ENCODE peak calls at places on chromosomes 4 and X, in seven cellular contexts. H is GM12878, Z is heart left ventricle, K is astrocyte of the spinal cord, S is coronary artery, T is HCT116, R is tibial artery. E is an unnamed sample.

GRCh38 chr4:180909279-180909678 is 1333.9 kb upstream of the TENM3 start:
- DNase-seq in H (no peak), Z (no peak), K (no peak), S (no peak), T (peak; percentile 34), R (no peak), E (peak; percentile 9)

GRCh38 chrX:40072246-40072645 is 25.5 kb downstream of the BCOR start:
- DNase-seq in H (no peak), Z (no peak), K (no peak), S (no peak), T (no peak), R (no peak), E (no peak)

GRCh38 chr4:109820563-109820962 is 5.0 kb downstream of the GAR1 start:
- DNase-seq in H (no peak), Z (no peak), K (peak; percentile 9), S (no peak), T (no peak), R (no peak), E (no peak)

GRCh38 chr4:156662921-156663320 is 308.7 kb downstream of the PDGFC start:
- DNase-seq in H (no peak), Z (no peak), K (no peak), S (no peak), T (no peak), R (no peak), E (no peak)

GRCh38 chr4:98653006-98653405 is 5.4 kb downstream of the TSPAN5 start:
- DNase-seq in H (no peak), Z (no peak), K (peak; percentile 32), S (no peak), T (no peak), R (no peak), E (no peak)

GRCh38 chrX:63735882-63736281 is 49.1 kb downstream of the ARHGEF9 start:
- DNase-seq in H (no peak), Z (no peak), K (no peak), S (no peak), T (no peak), R (no peak), E (no peak)

GRCh38 chr4:145929415-145930178 is 9.0 kb downstream of the ZNF827 start:
- DNase-seq in H (no peak), Z (no peak), K (no peak), S (no peak), T (no peak), R (no peak), E (no peak)

GRCh38 chr4:113404846-113405245 is 355.4 kb downstream of the ANK2 start:
- DNase-seq in H (no peak), Z (no peak), K (no peak), S (no peak), T (no peak), R (no peak), E (no peak)

GRCh38 chrX:40152706-40153334 is 55.1 kb upstream of the BCOR start:
- DNase-seq in H (no peak), Z (peak; percentile 66), K (no peak), S (no peak), T (no peak), R (peak; percentile 85), E (peak; percentile 39)

GRCh38 chr4:106659386-106659785 is 290.8 kb upstream of the GIMD1 start:
- DNase-seq in H (no peak), Z (no peak), K (no peak), S (no peak), T (no peak), R (no peak), E (no peak)

GRCh38 chr4:135948797-135949196 is 1583.5 kb downstream of the PCDH18 start:
- DNase-seq in H (no peak), Z (no peak), K (no peak), S (no peak), T (no peak), R (no peak), E (no peak)

GRCh38 chrX:567891-568290 is 62.7 kb upstream of the SHOX start:
- DNase-seq in H (no peak), Z (no peak), K (no peak), S (no peak), T (no peak), R (no peak), E (no peak)

GRCh38 chr4:122450847-122451246 is 5.7 kb downstream of the IL2 start:
- DNase-seq in H (no peak), Z (no peak), K (peak; percentile 8), S (no peak), T (peak; percentile 73), R (no peak), E (peak; percentile 3)

GRCh38 chr4:111323496-111323895 is 700.6 kb upstream of the PITX2 start:
- DNase-seq in H (no peak), Z (no peak), K (peak; percentile 66), S (no peak), T (no peak), R (no peak), E (no peak)

GRCh38 chr4:18582841-18583240 is 561.3 kb upstream of the LCORL start:
- DNase-seq in H (no peak), Z (no peak), K (no peak), S (no peak), T (no peak), R (no peak), E (no peak)

GRCh38 chr4:153020460-153020859 is 84.3 kb downstream of the FHDC1 start:
- DNase-seq in H (no peak), Z (no peak), K (no peak), S (no peak), T (no peak), R (no peak), E (no peak)

GRCh38 chr4:111475001-111475400 is 670.3 kb upstream of the FAM241A start:
- DNase-seq in H (no peak), Z (peak; percentile 20), K (peak; percentile 37), S (no peak), T (peak; percentile 38), R (no peak), E (peak; percentile 51)

GRCh38 chr4:82519776-82520175 is 42.0 kb downstream of the TMEM150C start:
- DNase-seq in H (no peak), Z (no peak), K (peak; percentile 15), S (no peak), T (no peak), R (no peak), E (no peak)

GRCh38 chr4:134201216-134202098 is at the start of gene PABPC4L:
- DNase-seq in H (no peak), Z (peak; percentile 70), K (peak; percentile 77), S (peak; percentile 74), T (no peak), R (peak; percentile 66), E (peak; percentile 60)

GRCh38 chr4:188976644-188977115 is 837.4 kb downstream of the TRIML1 start:
- DNase-seq in H (no peak), Z (no peak), K (peak; percentile 81), S (no peak), T (no peak), R (no peak), E (peak; percentile 10)

GRCh38 chr4:124650614-124651013 is 61.9 kb downstream of the ANKRD50 start:
- DNase-seq in H (no peak), Z (no peak), K (no peak), S (no peak), T (no peak), R (no peak), E (no peak)

GRCh38 chr4:186651624-186652023 is 72.0 kb downstream of the FAT1 start:
- DNase-seq in H (no peak), Z (peak; percentile 77), K (peak; percentile 79), S (no peak), T (no peak), R (peak; percentile 84), E (no peak)

GRCh38 chrX:79081895-79082512 is 62.5 kb upstream of the GPR174 start:
- DNase-seq in H (peak; percentile 61), Z (no peak), K (peak; percentile 28), S (no peak), T (no peak), R (no peak), E (peak; percentile 1)
- TF ChIP-seq CTCF in H (peak; percentile 63), Z (peak; percentile 44), K (peak; percentile 48), S (peak; percentile 16), T (peak; percentile 37), R (peak; percentile 47), E (peak; percentile 50)

DNA sequence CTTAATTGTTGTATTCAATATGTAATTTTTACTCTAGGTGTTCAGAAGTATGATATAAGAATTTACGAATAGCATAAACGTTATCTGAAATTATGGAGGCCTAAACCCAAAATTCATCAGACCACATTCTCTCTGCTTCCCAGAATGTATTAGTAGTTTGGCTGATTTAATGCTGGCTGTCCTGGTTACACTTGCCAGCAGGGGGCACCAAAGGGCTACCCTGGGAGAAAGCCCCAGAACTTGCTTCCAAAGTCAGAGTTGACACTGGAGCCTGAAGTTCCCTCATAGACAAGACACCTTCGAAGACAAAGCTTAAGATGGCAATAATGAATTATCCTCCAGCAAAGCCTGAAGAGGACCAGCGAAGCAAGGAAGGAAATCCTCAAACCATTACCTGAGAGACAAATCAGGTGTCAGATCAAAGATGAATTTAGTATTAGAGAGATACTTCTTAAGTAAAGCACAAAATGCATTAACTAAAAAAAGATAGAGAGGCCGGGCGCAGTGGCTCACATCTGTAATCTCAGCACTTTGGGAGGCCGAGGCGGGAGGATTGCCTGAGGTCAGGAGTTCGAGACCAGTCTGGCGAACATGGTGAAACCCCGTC is 11.3 kb upstream of the ANOS1 start:
- DNase-seq in H (no peak), Z (peak; percentile 25), K (no peak), S (no peak), T (no peak), R (no peak), E (peak; percentile 79)
- TF ChIP-seq CTCF in H (peak; percentile 84), Z (peak; percentile 46), K (peak; percentile 71), S (no peak), T (peak; percentile 53), R (no peak), E (peak; percentile 75)

GRCh38 chr4:143586080-143586479 is 72.6 kb downstream of the SMARCA5 start:
- DNase-seq in H (no peak), Z (no peak), K (peak; percentile 62), S (no peak), T (no peak), R (no peak), E (no peak)

GRCh38 chr4:143585548-143585947 is 72.0 kb downstream of the SMARCA5 start:
- DNase-seq in H (no peak), Z (no peak), K (no peak), S (no peak), T (no peak), R (no peak), E (no peak)

DNA sequence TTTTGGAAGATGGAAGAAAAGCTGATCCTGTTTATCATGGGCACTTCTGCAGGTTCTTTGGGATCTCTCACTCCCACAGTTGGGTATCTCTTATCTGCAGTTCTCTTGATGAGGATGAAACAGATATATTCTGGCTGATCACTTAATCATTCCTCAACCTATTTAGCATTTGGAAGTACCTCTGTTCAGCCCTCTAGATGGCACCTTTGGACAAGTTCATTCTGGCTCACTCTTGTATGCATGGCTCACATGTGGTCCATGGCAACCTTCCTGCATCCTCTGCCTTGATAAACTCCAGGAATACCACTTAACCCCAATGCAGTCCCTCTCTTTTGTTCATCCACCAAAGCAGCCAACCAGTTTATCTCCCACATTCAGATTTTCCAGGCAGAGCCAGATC is 74.2 kb downstream of the SMARCA5 start:
- DNase-seq in H (no peak), Z (no peak), K (no peak), S (no peak), T (peak; percentile 18), R (no peak), E (no peak)
- TF ChIP-seq CTCF in H (peak; percentile 14), Z (no peak), K (no peak), S (no peak), T (peak; percentile 28), R (no peak), E (no peak)

DNA sequence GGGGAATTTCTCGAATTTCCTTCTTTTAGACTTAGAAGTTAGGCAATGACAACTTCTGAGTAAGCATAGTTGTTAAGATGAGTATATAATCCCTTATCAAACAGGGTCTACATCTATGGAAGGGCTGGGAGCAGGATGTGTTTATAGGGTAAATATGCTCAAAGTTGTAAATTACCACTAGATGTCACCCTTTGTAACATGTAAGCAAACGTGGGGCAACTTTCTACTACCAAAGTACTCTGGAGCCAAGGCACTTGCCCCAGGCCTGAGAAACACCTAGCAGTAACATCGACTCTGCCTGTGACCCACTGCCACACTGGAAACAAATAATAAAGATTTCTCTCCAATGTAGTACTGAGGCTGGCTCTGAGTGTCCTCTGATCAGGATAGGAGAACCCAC is 444.6 kb downstream of the IQCM start:
- DNase-seq in H (no peak), Z (no peak), K (peak; percentile 70), S (peak; percentile 64), T (peak; percentile 67), R (no peak), E (no peak)
- TF ChIP-seq CTCF in H (peak; percentile 39), Z (peak; percentile 36), K (peak; percentile 33), S (no peak), T (peak; percentile 64), R (no peak), E (no peak)

E was measured in nephron progenitor cell.